ENCODE peak calls at places on chromosome 16, in eight cellular contexts. R is fibroblast of lung, O is IMR-90, W is cardiac muscle cell, Y is nephron progenitor cell, B is brain microvascular endothelial cell, V is progenitor cell of endocrine pancreas, G is stomach. P is an unnamed sample.

GRCh38 chr16:499924-500323 is 27.6 kb upstream of the CAPN15 start:
- DNase-seq in W (no peak), V (no peak), R (no peak), B (no peak), O (no peak), Y (no peak), G (no peak), P (no peak)

GRCh38 chr16:22395960-22396359 is 21.5 kb upstream of the CDR2 start:
- DNase-seq in Y (no peak), B (no peak), G (no peak), W (no peak), R (no peak), O (no peak), V (no peak), P (no peak)

GRCh38 chr16:11094075-11094593 is 149.8 kb downstream of the CLEC16A start:
- DNase-seq in B (no peak), O (peak), Y (no peak), G (no peak), W (peak), V (no peak), R (peak), P (no peak)

GRCh38 chr16:31201511-31202401 is 804 bp downstream of the PYCARD start:
- DNase-seq in B (no peak), R (peak), Y (peak), O (no peak), G (peak), W (no peak), V (peak), P (no peak)

GRCh38 chr16:88782454-88783390 is 2.3 kb downstream of the PIEZO1 start:
- DNase-seq in V (no peak), Y (peak), R (peak), G (no peak), B (peak), W (peak), O (peak), P (no peak)

GRCh38 chr16:31475949-31476304 is 4.0 kb downstream of the TGFB1I1 start:
- DNase-seq in R (no peak), V (no peak), Y (peak), G (peak), W (no peak), B (no peak), O (no peak), P (no peak)

GRCh38 chr16:28974007-28974436 is 556 bp upstream of the SPNS1 start:
- DNase-seq in O (peak), W (peak), R (peak), G (peak), Y (peak), B (peak), V (peak), P (peak)

GRCh38 chr16:62732101-62732500 is 695.9 kb upstream of the CDH8 start:
- DNase-seq in B (no peak), R (no peak), Y (no peak), G (no peak), O (no peak), V (no peak), W (no peak), P (no peak)

GRCh38 chr16:75138636-75139035 is 9.7 kb upstream of the ZFP1 start:
- DNase-seq in B (peak), O (no peak), V (no peak), Y (no peak), R (no peak), G (no peak), W (peak), P (no peak)

GRCh38 chr16:14492614-14493013 is 137.4 kb downstream of the PARN start:
- DNase-seq in V (no peak), W (no peak), B (no peak), R (no peak), O (no peak), Y (no peak), G (no peak), P (no peak)

GRCh38 chr16:14304891-14305459 is 233.9 kb downstream of the MRTFB start:
- DNase-seq in W (no peak), V (no peak), G (no peak), R (no peak), Y (no peak), B (no peak), O (no peak), P (no peak)

GRCh38 chr16:88541831-88542230 is 28.4 kb upstream of the ZC3H18 start:
- DNase-seq in Y (no peak), R (no peak), B (no peak), G (no peak), O (no peak), V (no peak), W (no peak), P (no peak)

GRCh38 chr16:383326-384020 is 1.7 kb upstream of the PGAP6 start:
- DNase-seq in V (no peak), B (no peak), G (peak), W (no peak), O (no peak), Y (no peak), R (no peak), P (no peak)

GRCh38 chr16:67104061-67104460 is 5.7 kb upstream of the PHAF1 start:
- DNase-seq in W (peak), O (peak), B (no peak), G (no peak), R (peak), Y (peak), V (no peak), P (no peak)

GRCh38 chr16:88700636-88701482 is 5.3 kb downstream of the RNF166 start:
- DNase-seq in R (peak), W (peak), Y (no peak), B (peak), V (no peak), G (peak), O (peak), P (no peak)

GRCh38 chr16:16197331-16197730 is 26.0 kb downstream of the ABCC6 start:
- DNase-seq in G (no peak), R (no peak), B (no peak), V (no peak), Y (no peak), W (no peak), O (no peak), P (no peak)

GRCh38 chr16:88357306-88358032 is 25.3 kb upstream of the ZNF469 start:
- DNase-seq in V (no peak), W (no peak), B (no peak), O (no peak), Y (no peak), G (no peak), R (no peak), P (no peak)

GRCh38 chr16:57244463-57244766 is 644 bp upstream of the ARL2BP start:
- DNase-seq in W (no peak), O (no peak), B (no peak), V (no peak), G (no peak), R (no peak), Y (no peak), P (no peak)

GRCh38 chr16:20822451-20823128 is 16.3 kb downstream of the REXO5 start:
- DNase-seq in O (no peak), V (no peak), R (no peak), Y (no peak), G (no peak), B (no peak), W (no peak), P (no peak)

GRCh38 chr16:9340402-9341095 is 249.1 kb downstream of the HAPSTR1 start:
- DNase-seq in V (no peak), G (no peak), R (no peak), W (no peak), B (no peak), Y (no peak), O (no peak), P (no peak)

DNA sequence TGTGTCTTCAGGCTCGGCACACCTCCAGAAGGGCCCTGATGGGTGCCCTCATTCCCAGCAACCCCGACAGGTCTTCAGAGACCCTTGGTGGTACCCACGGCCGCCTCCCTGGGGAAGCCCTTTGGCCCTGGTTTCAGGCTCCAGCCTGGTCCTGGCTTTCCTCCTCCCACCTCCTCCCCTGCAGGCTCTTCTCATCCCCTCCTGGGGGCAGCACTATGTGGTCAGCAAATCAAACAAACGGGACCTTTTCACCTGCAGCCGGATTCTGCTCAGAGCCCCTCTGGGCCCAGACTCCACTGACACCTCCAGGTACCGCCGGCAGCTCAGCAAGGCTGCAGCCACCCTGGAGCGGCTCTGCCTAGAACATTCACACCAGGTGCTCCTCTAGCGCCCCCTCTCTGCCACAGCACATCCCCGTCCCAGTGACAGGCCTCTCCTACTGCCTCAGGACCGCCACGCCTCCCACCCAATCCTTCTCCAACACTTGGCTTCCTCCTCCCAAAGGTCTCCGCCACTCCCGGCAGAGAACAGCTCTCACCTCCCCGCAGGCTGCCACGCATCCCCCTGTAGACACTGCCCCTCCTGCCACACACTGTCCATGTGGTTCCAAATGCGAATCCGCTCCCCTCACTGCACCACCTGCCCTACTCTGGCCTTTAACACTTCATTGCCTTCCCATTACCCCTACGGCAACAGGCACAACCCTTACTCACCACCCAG is 12.0 kb downstream of the CORO7 start:
- DNase-seq in G (peak), O (no peak), Y (peak), R (no peak), B (no peak), V (peak), W (peak), P (no peak)
- TF ChIP-seq CTCF in G (no peak), O (peak), Y (peak), R (peak), B (peak), V (peak), W (peak), P (peak)

DNA sequence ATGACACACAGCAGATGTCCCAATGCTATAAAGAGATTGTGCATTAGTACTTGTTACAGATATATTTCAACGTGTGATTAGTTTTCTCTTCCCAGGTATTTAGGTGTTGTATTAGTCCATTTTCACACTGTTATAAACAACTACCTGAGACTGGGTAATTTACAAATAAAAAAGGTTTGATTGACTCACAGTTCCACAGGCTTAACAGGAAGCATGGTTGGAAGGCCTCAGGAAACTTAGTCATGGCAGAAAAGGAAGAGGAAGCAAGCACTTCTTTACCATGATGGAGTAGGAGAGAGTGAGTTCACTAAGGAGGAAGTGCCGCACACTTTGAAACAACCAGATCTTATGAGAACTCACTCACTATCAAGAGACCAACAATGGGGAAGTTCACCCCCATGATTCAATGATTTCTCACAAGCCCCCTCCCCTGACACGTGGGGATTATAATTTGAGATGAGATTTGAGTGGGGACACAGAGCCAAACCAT is 1343.7 kb upstream of the GOT2 start:
- DNase-seq in W (no peak), O (no peak), G (no peak), R (no peak), V (no peak), Y (no peak), B (no peak), P (no peak)
- TF ChIP-seq CTCF in W (no peak), O (no peak), G (no peak), R (no peak), V (no peak), Y (no peak), B (no peak), P (no peak)

DNA sequence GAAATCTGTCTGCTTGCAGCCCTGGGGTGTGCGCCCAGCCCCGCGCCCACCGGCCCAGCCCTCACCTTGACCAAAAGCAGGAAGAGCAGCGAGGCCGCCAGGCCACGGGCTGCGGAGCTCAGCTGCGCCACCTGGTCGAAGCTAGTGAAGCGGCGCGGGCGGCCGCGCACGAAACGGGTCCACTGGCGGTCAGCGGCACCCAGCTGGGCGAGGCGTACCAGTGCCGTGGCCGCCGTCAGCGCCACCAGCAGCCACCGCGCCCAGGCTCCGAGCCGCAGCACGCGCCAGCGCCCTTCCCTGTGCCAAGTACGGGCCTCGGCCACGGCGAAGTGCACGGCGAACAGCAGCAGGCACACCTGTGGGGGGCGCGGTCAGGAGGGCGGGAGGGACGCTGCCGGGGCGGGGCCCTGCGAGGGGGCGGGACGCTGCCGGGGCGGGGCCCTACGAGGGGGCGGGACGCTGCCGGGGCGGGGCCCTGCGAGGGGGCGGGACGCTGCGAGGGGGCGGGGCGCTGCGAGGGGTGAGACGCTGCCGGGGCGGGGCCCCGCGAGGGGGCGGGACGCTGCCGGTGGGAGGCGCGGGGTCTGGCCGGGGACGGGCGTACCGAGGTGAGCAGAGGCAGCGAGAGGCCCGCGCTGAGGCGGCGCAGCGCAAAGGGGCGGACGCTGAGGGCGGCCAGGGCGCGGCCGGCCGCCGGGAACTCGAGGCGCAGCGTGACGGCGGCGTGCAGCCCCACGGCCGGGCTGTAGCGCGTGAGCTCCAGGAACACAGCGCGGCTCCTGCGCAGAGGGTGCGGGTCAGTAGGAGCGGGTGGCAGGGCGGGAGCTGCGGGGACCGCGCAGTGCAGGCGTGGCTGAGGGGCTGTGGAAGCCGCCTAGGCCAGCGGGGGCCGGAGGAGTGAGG is 43.3 kb downstream of the TSC2 start:
- DNase-seq in O (no peak), Y (peak), W (peak), R (peak), G (peak), B (peak), V (peak), P (no peak)
- TF ChIP-seq CTCF in O (no peak), Y (peak), W (no peak), R (no peak), G (no peak), B (no peak), V (peak), P (no peak)

GRCh38 chr16:79707867-79708266 is 107.3 kb upstream of the MAF start:
- DNase-seq in Y (no peak), G (peak), R (peak), W (peak), B (peak), O (no peak), V (no peak), P (peak)
- TF ChIP-seq CTCF in Y (no peak), G (no peak), R (no peak), W (no peak), B (no peak), O (no peak), V (no peak), P (no peak)

GRCh38 chr16:27285676-27286196 is 17.2 kb upstream of the NSMCE1 start:
- DNase-seq in B (no peak), Y (no peak), V (no peak), G (no peak), W (peak), O (no peak), R (no peak), P (no peak)
- TF ChIP-seq CTCF in B (no peak), Y (no peak), V (no peak), G (no peak), W (no peak), O (no peak), R (no peak), P (no peak)